ENCODE peak calls at places on chromosomes 7 and 10, in ten cellular contexts. S is anterior cingulate cortex; P is CD8-positive, alpha-beta T cell; A is cardiac fibroblast; F is IMR-90; B is AG09309; J is ovary; D is GM23338; M is GM12891; O is caudate nucleus. W is an unnamed sample.

GRCh38 chr10:50310560-50311174 is 59.4 kb upstream of the ASAH2 start:
- DNase-seq in J (no peak), D (peak), S (no peak), M (no peak), F (no peak), O (no peak), B (no peak), P (peak), A (peak), W (no peak)

GRCh38 chr7:158017226-158018060 is 570.2 kb downstream of the PTPRN2 start:
- DNase-seq in F (no peak), O (no peak), P (no peak), A (no peak), M (no peak), D (no peak), B (no peak), S (no peak), J (no peak), W (no peak)

GRCh38 chr10:51915031-51915542 is 215.7 kb upstream of the CSTF2T start:
- DNase-seq in D (peak), A (peak), B (no peak), F (no peak), O (no peak), J (no peak), P (no peak), S (no peak), M (no peak), W (no peak)

GRCh38 chr7:4694653-4695335 is 12.7 kb downstream of the FOXK1 start:
- DNase-seq in F (peak), B (peak), P (no peak), O (no peak), J (peak), A (peak), S (no peak), M (no peak), D (no peak), W (peak)

GRCh38 chr10:33031815-33032320 is 73.8 kb upstream of the ITGB1 start:
- DNase-seq in F (no peak), O (no peak), A (peak), D (no peak), B (no peak), J (no peak), M (no peak), S (no peak), P (no peak), W (no peak)

GRCh38 chr7:43119371-43120069 is 7.1 kb downstream of the HECW1 start:
- DNase-seq in S (no peak), F (peak), O (no peak), B (peak), M (no peak), A (peak), P (no peak), D (peak), J (no peak), W (peak)

GRCh38 chr7:44221231-44221791 is 20.5 kb downstream of the YKT6 start:
- DNase-seq in S (no peak), M (no peak), J (no peak), F (no peak), P (no peak), B (no peak), D (peak), O (no peak), A (peak), W (no peak)

GRCh38 chr10:70063418-70064098 is 10.9 kb downstream of the MACROH2A2 start:
- DNase-seq in O (no peak), J (no peak), P (no peak), D (no peak), A (no peak), F (no peak), B (no peak), M (no peak), S (no peak), W (no peak)

GRCh38 chr10:107616463-107617131 is 452.1 kb upstream of the SORCS1 start:
- DNase-seq in O (no peak), D (no peak), J (no peak), M (no peak), S (no peak), F (peak), P (no peak), B (peak), A (peak), W (no peak)

GRCh38 chr7:91759205-91759863 is 121.2 kb downstream of the MTERF1 start:
- DNase-seq in O (no peak), S (no peak), F (no peak), P (no peak), B (no peak), D (peak), J (no peak), A (peak), M (no peak), W (peak)

W was measured in stromal cell of bone marrow.